ENCODE peak calls at places on chromosomes 13 and 19, in four cellular contexts. F is GM23248, T is GM23338, S is heart left ventricle. E is an unnamed sample.

GRCh38 chr13:41308241-41308640 is 2.8 kb upstream of the NAA16 start:
- DNase-seq in F (no peak), S (no peak), T (no peak), E (no peak)

GRCh38 chr13:38685974-38686571 is 804 bp upstream of the FREM2 start:
- DNase-seq in S (no peak), T (peak), F (peak), E (peak)

GRCh38 chr13:39341238-39341637 is 261.8 kb downstream of the LHFPL6 start:
- DNase-seq in S (no peak), T (no peak), F (no peak), E (no peak)

GRCh38 chr19:14437578-14438140 is 4.6 kb downstream of the PKN1 start:
- DNase-seq in F (no peak), S (no peak), T (no peak), E (no peak)

GRCh38 chr19:46784262-46785053 is 3.9 kb downstream of the SLC1A5 start:
- DNase-seq in F (peak), S (peak), T (peak), E (no peak)

GRCh38 chr13:51714663-51715168 is 89.2 kb downstream of the DHRS12 start:
- DNase-seq in T (no peak), F (peak), S (no peak), E (no peak)

GRCh38 chr19:28444371-28444770 is 768.6 kb downstream of the UQCRFS1 start:
- DNase-seq in T (no peak), S (no peak), F (no peak), E (no peak)

GRCh38 chr13:40667622-40667978 is 1.2 kb upstream of the FOXO1 start:
- DNase-seq in F (no peak), T (peak), S (no peak), E (no peak)

GRCh38 chr19:17183271-17183757 is 31.8 kb upstream of the USE1 start:
- DNase-seq in F (no peak), T (peak), S (no peak), E (no peak)

GRCh38 chr13:35630551-35631275 is 154.2 kb upstream of the MAB21L1 start:
- DNase-seq in F (peak), S (no peak), T (peak), E (no peak)

GRCh38 chr13:51495300-51495699 is 42.5 kb upstream of the INTS6 start:
- DNase-seq in F (no peak), T (no peak), S (no peak), E (no peak)

GRCh38 chr19:45327404-45328143 is 4.9 kb upstream of the CKM start:
- DNase-seq in T (no peak), F (no peak), S (no peak), E (no peak)

GRCh38 chr19:28615546-28615916 is 597.4 kb downstream of the UQCRFS1 start:
- DNase-seq in S (no peak), F (no peak), T (no peak), E (no peak)

GRCh38 chr13:112689498-112690241 is at the start of gene ATP11A:
- DNase-seq in S (peak), T (peak), F (peak), E (peak)

DNA sequence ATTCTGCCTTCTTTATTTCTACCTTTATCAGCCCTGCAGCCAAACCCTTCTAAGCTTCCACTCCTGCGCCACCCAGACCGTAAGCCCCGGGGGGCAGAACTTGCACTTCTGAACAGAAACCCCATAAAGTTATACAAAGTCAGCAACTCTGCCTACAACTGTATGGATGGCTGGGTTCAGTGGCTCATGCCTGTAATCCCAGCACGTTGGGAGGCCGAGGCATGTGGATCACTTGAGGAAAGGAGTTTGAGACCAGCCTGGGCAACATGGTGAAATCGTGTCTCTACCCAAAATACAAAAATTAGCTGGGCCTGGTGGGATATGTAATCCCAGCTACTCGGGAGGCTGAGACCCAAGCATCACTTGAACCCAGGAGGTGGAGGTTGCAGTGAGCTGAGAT is 10.4 kb downstream of the RANBP3 start:
- DNase-seq in F (no peak), S (peak), T (no peak), E (no peak)
- H3K27ac ChIP-seq in F (no peak), S (peak), T (no peak), E (peak)

GRCh38 chr13:78785764-78786163 is 126.8 kb upstream of the OBI1 start:
- DNase-seq in S (no peak), F (no peak), T (no peak), E (no peak)
- H3K27ac ChIP-seq in S (no peak), F (no peak), T (no peak), E (no peak)

GRCh38 chr19:11267316-11268085 is 5.2 kb upstream of the DOCK6 start:
- DNase-seq in S (no peak), F (no peak), T (no peak), E (no peak)
- H3K27ac ChIP-seq in S (peak), F (no peak), T (no peak), E (no peak)

DNA sequence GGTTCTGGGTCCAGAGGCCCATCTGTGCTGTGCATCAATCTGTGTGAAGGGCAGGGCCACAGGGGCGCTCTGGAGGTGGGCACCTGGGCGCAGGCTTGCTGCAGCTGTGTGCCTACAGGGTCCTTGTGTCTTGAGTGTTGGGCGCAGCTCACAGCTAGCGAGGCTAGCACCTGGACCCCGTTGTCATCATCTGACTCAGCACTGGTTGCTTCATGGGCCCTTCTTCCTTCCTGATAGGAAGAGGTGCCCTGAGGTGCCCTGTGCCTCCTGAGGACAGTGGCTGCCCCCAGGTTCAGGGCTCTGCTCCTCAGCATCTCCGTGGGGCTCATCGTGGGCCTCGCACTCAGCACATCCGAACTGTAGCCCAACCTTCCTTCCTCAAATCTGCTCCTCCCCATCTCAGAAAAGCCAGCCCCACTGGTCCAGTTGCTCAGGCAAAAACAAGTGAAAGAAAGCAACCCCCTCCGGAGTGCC is 54.8 kb downstream of the GATAD2A start:
- DNase-seq in S (no peak), T (no peak), F (peak), E (no peak)
- H3K27ac ChIP-seq in S (peak), T (peak), F (peak), E (no peak)

GRCh38 chr19:41784337-41785239 is 11.8 kb upstream of the CEACAM3 start:
- DNase-seq in T (no peak), F (no peak), S (no peak), E (no peak)
- H3K27ac ChIP-seq in T (no peak), F (no peak), S (no peak), E (no peak)

DNA sequence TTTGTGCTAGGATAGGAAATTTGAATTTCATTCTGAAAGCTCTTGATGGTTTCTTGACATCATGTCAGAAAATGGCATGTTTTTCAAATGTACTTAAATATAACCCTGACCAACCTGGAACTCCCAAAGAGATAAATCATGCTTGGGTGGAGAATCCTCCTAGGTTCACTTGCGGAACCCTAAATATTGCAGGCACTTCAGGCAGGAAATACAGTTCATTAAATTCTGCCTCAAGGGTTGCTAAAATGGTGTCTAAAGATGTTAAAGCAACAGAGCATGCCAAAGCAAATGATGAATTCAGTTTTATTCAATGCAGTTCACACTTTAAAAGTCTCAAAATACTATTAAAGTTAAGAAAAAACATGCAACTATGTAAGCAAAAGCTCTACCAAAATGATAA is 415.9 kb downstream of the SLITRK6 start:
- DNase-seq in S (no peak), T (no peak), F (no peak), E (no peak)
- H3K27ac ChIP-seq in S (no peak), T (no peak), F (no peak), E (no peak)

GRCh38 chr19:18760440-18761383 is 30.4 kb downstream of the COMP start:
- DNase-seq in S (no peak), T (no peak), F (no peak), E (no peak)
- H3K27ac ChIP-seq in S (no peak), T (no peak), F (no peak), E (no peak)

DNA sequence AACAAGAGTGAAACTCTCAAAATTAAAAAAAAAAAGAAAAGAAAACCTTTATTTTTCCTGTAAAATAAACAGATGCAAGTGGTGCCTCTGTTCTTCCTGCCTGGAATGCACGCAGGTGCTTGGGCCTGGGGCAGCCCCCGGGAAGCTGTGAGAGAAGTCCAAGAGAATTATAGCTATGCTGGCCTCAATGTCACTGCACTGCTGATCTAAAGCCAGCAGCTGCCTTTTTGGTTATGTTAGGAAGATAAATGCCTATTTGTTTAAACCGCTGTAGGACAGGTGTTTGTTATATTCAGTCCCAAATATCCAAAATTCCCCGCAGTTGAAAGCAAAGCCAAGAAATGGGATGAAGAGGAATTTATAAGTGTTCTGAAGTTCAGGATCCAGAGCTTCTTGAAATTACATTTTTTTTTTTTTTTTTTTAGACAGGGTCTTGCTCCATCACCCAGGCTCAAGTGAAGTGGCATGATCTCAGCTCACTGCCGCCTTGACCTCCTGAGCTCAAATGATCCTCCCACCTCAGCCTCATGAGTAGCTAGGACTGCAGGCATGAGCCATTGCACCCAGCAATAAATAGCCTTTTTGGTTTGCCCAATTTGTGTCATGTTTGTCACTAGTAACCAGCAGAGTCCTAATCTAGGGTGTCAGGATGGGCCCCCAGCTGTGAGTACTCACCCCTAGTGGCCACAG is 2.3 kb downstream of the RINL start:
- DNase-seq in F (no peak), T (no peak), S (peak), E (no peak)
- H3K27ac ChIP-seq in F (no peak), T (no peak), S (no peak), E (no peak)

DNA sequence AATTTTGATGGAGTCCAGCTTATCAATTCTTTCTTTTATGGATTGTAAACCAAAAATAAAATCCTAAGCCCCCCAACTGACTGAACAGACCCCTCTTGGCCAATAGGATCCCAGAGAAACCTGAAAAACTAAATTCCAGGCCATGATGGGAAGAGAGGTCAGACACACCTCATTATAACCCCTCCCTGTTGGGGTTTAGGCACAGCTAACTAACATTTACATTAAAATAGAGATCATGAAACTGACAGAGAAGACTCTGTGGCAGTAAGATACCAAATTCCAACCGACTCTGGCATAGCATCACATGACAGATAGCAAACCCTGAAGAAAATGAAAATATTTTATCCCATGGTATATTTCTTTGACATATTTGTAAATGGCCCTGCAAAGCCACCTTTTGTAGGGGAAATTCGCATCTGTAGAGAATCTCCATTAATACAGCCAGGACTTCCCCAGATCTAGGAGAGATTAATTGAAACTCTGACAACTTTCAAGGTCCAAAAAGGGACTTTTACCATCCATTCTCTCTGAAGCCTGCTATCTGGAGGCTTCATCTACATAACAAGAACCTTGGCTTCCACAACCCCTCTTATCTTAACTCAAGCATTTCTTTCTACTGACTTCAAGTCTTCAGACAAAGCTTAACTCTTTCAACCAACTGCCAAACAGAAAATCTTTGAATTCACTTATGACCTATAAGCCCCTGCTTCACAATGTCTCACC is 27.0 kb upstream of the GAS6 start:
- DNase-seq in F (no peak), S (no peak), T (peak), E (no peak)
- H3K27ac ChIP-seq in F (no peak), S (no peak), T (peak), E (no peak)

E was measured in caudate nucleus.